ENCODE peak calls at places on chromosomes 1 and 21, in six cellular contexts. F is PC-9, B is BJ, U is transverse colon, T is stomach, N is psoas muscle. Z is an unnamed sample.

GRCh38 chr1:227901906-227902640 is 45.7 kb downstream of the WNT9A start:
- DNase-seq in N (peak), U (no peak), F (no peak), B (no peak), T (no peak), Z (no peak)

GRCh38 chr1:155018617-155019348 is 14.8 kb downstream of the DCST2 start:
- DNase-seq in N (no peak), U (no peak), T (no peak), F (no peak), B (no peak), Z (no peak)

GRCh38 chr1:198291036-198291435 is 134.2 kb downstream of the NEK7 start:
- DNase-seq in B (no peak), T (no peak), N (no peak), F (no peak), U (no peak), Z (no peak)

GRCh38 chr1:75133754-75134655 is at the start of gene LHX8:
- DNase-seq in N (no peak), T (no peak), F (no peak), B (no peak), U (no peak), Z (no peak)

GRCh38 chr1:234125283-234125682 is 220.8 kb downstream of the SLC35F3 start:
- DNase-seq in U (peak), T (no peak), B (no peak), F (peak), N (no peak), Z (peak)

GRCh38 chr1:20153000-20153418 is 13.9 kb downstream of the PLA2G2F start:
- DNase-seq in F (peak), N (peak), B (no peak), T (no peak), U (no peak), Z (no peak)

GRCh38 chr1:206503591-206504362 is 3.6 kb upstream of the RASSF5 start:
- DNase-seq in B (peak), T (no peak), U (peak), F (peak), N (peak), Z (no peak)

GRCh38 chr1:115139381-115139780 is 50.1 kb upstream of the TSPAN2 start:
- DNase-seq in N (no peak), B (no peak), F (no peak), T (no peak), U (no peak), Z (no peak)

GRCh38 chr21:41851090-41851790 is 27.9 kb downstream of the PRDM15 start:
- DNase-seq in F (no peak), B (no peak), U (no peak), T (no peak), N (no peak), Z (no peak)

GRCh38 chr1:38235705-38236104 is 189.1 kb upstream of the POU3F1 start:
- DNase-seq in U (no peak), F (no peak), N (no peak), T (no peak), B (peak), Z (no peak)

GRCh38 chr1:47624531-47624930 is 186.7 kb downstream of the FOXD2 start:
- DNase-seq in B (no peak), U (peak), F (no peak), T (peak), N (no peak), Z (peak)

GRCh38 chr1:26597629-26598039 is 68.1 kb downstream of the RPS6KA1 start:
- DNase-seq in B (no peak), F (no peak), N (no peak), U (no peak), T (no peak), Z (no peak)

GRCh38 chr1:169201084-169201619 is 94.7 kb downstream of the ATP1B1 start:
- DNase-seq in T (no peak), B (peak), N (no peak), F (no peak), U (no peak), Z (no peak)

GRCh38 chr1:35569956-35570355 is 3.2 kb upstream of the TFAP2E start:
- DNase-seq in T (no peak), N (no peak), F (no peak), U (no peak), B (no peak), Z (no peak)

GRCh38 chr1:62727656-62728396 is 39.6 kb upstream of the DOCK7 start:
- DNase-seq in B (no peak), T (no peak), F (no peak), U (no peak), N (no peak), Z (no peak)

GRCh38 chr21:33278736-33279135 is 12.6 kb downstream of the IL10RB start:
- DNase-seq in T (no peak), U (no peak), N (no peak), F (no peak), B (no peak), Z (no peak)

GRCh38 chr1:184759651-184760050 is 5.0 kb upstream of the EDEM3 start:
- DNase-seq in B (no peak), U (no peak), N (no peak), T (no peak), F (no peak), Z (no peak)

GRCh38 chr1:196623079-196623478 is 14.8 kb upstream of the KCNT2 start:
- DNase-seq in F (no peak), N (no peak), T (no peak), U (no peak), B (no peak), Z (no peak)

GRCh38 chr1:34983700-34984355 is 1.3 kb downstream of the TMEM35B start:
- DNase-seq in B (no peak), N (no peak), U (no peak), T (no peak), F (peak), Z (peak)

GRCh38 chr1:56644941-56645662 is at the start of gene PRKAA2:
- DNase-seq in T (peak), U (peak), N (peak), F (peak), B (no peak), Z (peak)

GRCh38 chr1:226736001-226736907 is 2.8 kb downstream of the ITPKB start:
- DNase-seq in B (no peak), N (peak), F (no peak), U (peak), T (no peak), Z (no peak)

GRCh38 chr1:214188835-214189234 is 92.1 kb upstream of the SMYD2 start:
- DNase-seq in B (no peak), U (no peak), F (no peak), N (no peak), T (no peak), Z (no peak)

GRCh38 chr1:67230539-67230938 is 64.3 kb downstream of the IL23R start:
- DNase-seq in B (no peak), T (no peak), N (no peak), U (no peak), F (peak), Z (no peak)

GRCh38 chr1:54328117-54328636 is 78.0 kb downstream of the SSBP3 start:
- DNase-seq in F (no peak), N (no peak), U (no peak), T (no peak), B (no peak), Z (no peak)
- H3K4me3 ChIP-seq in F (no peak), N (no peak), U (no peak), T (no peak), B (no peak), Z (no peak)

GRCh38 chr1:171652234-171652822 is at the start of gene MYOC:
- DNase-seq in B (no peak), N (no peak), F (no peak), T (no peak), U (no peak), Z (no peak)

GRCh38 chr1:171655215-171656116 is 3.0 kb upstream of the MYOC start:
- DNase-seq in N (peak), B (no peak), U (peak), F (peak), T (peak), Z (peak)

GRCh38 chr1:171653796-171654704 is 1.6 kb upstream of the MYOC start:
- DNase-seq in F (no peak), N (no peak), T (no peak), U (no peak), B (no peak), Z (peak)

DNA sequence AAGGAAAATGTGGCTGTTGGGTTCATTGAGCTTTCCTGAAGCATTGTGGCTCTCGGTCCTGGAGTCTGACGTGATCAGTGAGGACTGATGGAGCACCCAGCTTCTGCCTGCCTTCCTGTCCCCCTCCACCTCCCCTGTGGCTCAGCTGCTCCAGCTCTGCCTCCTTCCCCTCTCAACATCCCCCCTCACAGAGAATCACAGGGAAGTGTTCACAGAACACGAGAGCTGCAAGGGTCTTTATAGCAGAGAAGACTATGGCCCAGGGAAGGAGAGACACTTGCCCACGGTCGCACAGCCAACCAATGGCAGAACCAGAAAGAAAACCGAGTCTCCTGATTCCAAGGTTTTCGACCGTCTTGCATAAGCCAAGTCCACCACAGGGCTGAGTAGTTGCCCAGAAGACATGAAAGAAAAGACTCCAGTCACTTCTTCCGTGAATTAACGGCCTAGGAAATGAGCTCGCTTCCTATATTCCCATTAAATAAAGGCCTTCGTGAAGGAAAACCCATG is 2.3 kb upstream of the MYOC start:
- DNase-seq in U (no peak), B (no peak), N (no peak), T (no peak), F (no peak), Z (no peak)
- H3K4me3 ChIP-seq in U (no peak), B (no peak), N (peak), T (no peak), F (no peak), Z (no peak)

DNA sequence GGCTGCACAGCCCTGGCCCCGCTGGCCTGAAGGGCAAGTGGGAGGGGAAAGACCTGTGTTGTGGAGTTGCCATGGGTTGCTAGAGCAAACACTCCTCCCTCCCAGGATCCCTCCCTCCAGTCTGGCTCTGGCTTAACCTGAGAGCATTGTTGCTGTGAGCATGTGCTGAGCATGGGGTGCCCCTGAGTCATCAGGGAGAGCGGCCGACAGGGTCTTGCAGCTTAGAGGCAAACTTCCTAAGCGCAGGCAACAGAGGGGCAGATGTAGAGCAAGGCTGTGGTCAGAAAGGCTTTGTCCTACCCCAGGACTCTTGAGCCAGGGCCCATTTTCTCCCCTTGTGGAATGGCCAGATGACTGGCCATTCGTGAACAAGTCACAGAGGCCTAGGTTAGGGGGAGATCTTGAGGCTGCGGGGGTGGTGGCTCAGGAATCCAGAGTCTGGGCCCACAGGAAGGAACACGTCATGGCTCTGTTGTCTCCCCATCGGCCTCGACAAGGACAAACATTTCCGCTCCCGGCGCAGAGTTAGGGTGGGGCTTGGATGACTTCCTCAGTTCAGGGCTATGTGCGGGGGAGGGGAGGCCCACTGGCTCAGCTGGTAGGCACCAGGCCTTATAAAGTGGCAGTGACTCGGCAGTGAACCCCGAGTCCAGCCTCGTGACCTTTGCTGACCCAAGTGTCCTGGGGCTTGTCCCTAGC is 362 bp upstream of the DYNLT4 start:
- DNase-seq in B (peak), F (peak), T (peak), N (peak), U (peak), Z (peak)
- H3K4me3 ChIP-seq in B (no peak), F (peak), T (peak), N (peak), U (no peak), Z (no peak)

GRCh38 chr1:156755527-156755950 is 4.1 kb upstream of the HDGF start:
- DNase-seq in N (no peak), B (no peak), T (no peak), F (no peak), U (no peak), Z (no peak)

GRCh38 chr1:156760796-156761104 is 6.6 kb upstream of the PRCC start:
- DNase-seq in N (no peak), F (no peak), T (no peak), B (no peak), U (no peak), Z (no peak)

GRCh38 chr1:156765664-156766063 is 1.7 kb upstream of the PRCC start:
- DNase-seq in U (no peak), B (no peak), F (no peak), T (no peak), N (no peak), Z (no peak)

GRCh38 chr1:156756355-156756754 is 4.9 kb upstream of the HDGF start:
- DNase-seq in U (no peak), T (no peak), B (no peak), N (no peak), F (no peak), Z (no peak)

GRCh38 chr1:156760092-156760795 is 7.1 kb upstream of the PRCC start:
- DNase-seq in U (no peak), N (no peak), T (no peak), F (no peak), B (no peak), Z (no peak)
- H3K4me3 ChIP-seq in U (no peak), N (no peak), T (no peak), F (no peak), B (no peak), Z (no peak)

GRCh38 chr1:32201011-32201855 is 838 bp downstream of the CCDC28B start:
- DNase-seq in U (peak), B (no peak), N (peak), T (peak), F (no peak), Z (peak)
- H3K4me3 ChIP-seq in U (peak), B (peak), N (peak), T (peak), F (no peak), Z (peak)

GRCh38 chr1:167430134-167430848 is 88.0 kb downstream of the CD247 start:
- DNase-seq in B (no peak), T (no peak), N (no peak), F (no peak), U (no peak), Z (no peak)
- H3K4me3 ChIP-seq in B (no peak), T (no peak), N (no peak), F (no peak), U (no peak), Z (no peak)

GRCh38 chr1:158150512-158150911 is 30.2 kb upstream of the CD1D start:
- DNase-seq in F (no peak), T (no peak), U (no peak), B (no peak), N (no peak), Z (no peak)
- H3K4me3 ChIP-seq in F (no peak), T (no peak), U (no peak), B (no peak), N (peak), Z (no peak)

GRCh38 chr1:15345711-15346355 is 63.9 kb upstream of the EFHD2 start:
- DNase-seq in T (peak), U (peak), B (no peak), N (peak), F (peak), Z (peak)
- H3K4me3 ChIP-seq in T (no peak), U (no peak), B (no peak), N (no peak), F (peak), Z (no peak)

GRCh38 chr1:12514597-12514996 is 103.4 kb downstream of the DHRS3 start:
- DNase-seq in U (no peak), F (no peak), B (no peak), N (no peak), T (no peak), Z (no peak)

GRCh38 chr1:12513176-12513575 is 104.8 kb downstream of the DHRS3 start:
- DNase-seq in T (no peak), B (no peak), U (no peak), N (no peak), F (no peak), Z (no peak)

GRCh38 chr1:12511128-12511484 is 106.9 kb downstream of the DHRS3 start:
- DNase-seq in N (no peak), F (no peak), T (no peak), B (no peak), U (no peak), Z (no peak)

GRCh38 chr1:12508849-12509248 is 109.2 kb downstream of the DHRS3 start:
- DNase-seq in F (no peak), T (no peak), B (no peak), U (no peak), N (no peak), Z (no peak)

DNA sequence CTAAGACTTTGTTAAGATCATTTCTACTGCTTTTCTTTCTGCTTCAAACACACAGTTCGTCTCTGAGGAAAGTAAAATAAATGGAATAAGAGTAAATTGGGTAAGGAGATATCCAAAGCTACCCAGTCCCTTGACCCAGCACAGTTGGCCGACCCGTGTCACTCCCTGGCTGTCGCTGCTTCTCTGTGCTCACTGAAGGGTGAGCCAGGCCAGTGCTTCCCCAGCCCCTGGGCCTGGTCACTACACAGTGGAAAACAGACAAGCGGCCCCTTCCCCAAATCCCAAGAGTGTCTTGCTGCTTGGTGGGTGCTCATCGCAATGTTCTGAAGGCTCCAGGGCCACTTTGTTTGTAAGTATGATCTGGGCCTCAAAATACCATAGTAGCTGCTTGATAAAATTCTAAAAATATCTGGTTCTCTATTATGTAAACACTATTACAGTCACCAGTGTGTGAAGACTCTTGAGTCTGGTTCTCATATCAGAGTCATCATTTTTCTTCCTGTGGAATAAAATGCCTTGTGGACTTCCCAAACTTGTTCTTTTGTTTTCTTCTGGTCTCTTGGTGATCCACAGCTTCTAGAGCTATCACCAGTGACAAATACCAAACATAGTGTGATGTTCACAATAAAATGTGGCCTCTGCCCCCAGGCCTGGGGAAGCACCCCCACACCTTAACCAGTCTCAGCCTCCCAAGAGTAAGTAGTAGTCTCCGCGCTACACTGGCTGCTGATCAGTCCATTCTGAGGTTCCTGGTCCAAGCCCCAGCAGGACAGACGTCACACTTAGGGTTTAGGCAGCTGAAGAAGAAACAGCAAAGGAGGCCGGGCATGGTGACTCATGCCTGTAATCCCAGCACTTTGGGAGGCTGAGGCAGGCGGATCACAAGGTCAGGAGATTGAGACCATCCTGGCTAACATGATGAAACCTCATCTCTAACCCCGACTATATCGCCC is 106.2 kb downstream of the DHRS3 start:
- DNase-seq in B (no peak), N (no peak), U (no peak), T (no peak), F (no peak), Z (no peak)
- H3K4me3 ChIP-seq in B (no peak), N (no peak), U (no peak), T (no peak), F (no peak), Z (no peak)

DNA sequence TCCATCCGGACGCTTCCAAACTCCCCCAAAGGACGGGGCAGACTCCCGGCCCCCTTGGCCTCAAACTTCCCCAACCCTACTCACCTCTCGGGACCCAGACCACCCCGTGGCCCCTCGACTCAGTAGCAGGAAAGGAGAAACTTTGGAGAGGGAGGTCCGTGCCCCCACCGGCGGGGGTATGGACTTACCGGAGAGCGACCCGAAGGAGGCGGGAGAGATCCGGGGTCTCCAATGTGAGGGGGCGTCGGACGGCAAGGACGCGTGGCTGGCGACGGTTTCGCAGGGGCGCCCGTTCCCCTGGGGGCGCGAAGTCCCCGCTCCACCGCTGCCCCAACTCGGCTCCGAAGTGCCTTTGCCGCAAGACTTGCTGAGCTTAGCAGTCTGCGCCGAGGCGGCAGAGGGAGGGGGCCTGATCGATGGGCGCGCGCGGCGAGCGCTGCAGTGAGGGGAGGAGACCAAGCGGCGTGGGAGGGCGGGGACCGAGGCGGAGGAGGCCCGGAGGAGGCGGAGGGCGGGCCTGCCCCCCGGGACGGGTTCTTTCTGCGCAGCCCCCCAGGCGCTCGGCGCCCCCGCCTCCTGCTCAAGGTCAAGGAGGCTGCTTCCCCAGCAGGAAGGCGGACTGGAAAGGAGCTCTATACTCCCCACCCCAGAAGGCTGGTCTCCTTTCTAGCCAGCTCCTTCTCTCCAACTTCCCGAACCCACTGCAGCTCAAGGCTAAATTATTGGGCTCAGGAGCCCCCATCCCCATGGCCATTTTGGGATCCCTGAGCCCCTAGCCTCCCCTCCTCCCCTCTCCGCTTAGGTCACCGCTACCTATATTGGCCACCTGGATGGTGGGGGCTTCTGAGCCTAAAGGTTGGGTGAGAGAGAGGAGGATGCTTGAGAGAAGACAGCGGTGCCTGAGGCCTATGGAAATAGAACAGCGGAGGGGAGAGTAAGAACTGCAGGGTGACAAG is at the start of gene SYT2:
- DNase-seq in F (no peak), U (peak), T (peak), B (no peak), N (peak), Z (peak)
- H3K4me3 ChIP-seq in F (no peak), U (no peak), T (peak), B (no peak), N (peak), Z (no peak)